ENCODE peak calls at places on chromosomes 12 and 14, in ten cellular contexts. T, G, U, R, Y, M, P, X, V and W are unnamed samples.

GRCh38 chr12:32270818-32271710 is 128.3 kb upstream of the FGD4 start:
- DNase-seq in R (no peak), X (no peak), P (no peak), U (no peak), Y (peak; percentile 74), G (peak; percentile 33), V (peak; percentile 62), M (no peak), T (no peak), W (no peak)

GRCh38 chr12:119594772-119595445 is 1.3 kb downstream of the TMEM233 start:
- DNase-seq in R (no peak), Y (no peak), U (no peak), V (no peak), X (no peak), P (no peak), M (no peak), G (no peak), T (no peak), W (no peak)

GRCh38 chr12:90593596-90594290 is 361.2 kb downstream of the CCER1 start:
- DNase-seq in Y (no peak), V (peak; percentile 1), M (no peak), G (no peak), T (no peak), U (no peak), R (no peak), P (no peak), X (no peak), W (no peak)

GRCh38 chr14:45868377-45868776 is 615.4 kb upstream of the MIS18BP1 start:
- DNase-seq in G (no peak), Y (no peak), P (no peak), U (no peak), T (no peak), M (no peak), R (no peak), X (no peak), V (no peak), W (no peak)

GRCh38 chr12:122840580-122841513 is 5.6 kb downstream of the HIP1R start:
- DNase-seq in R (peak; percentile 27), P (no peak), V (no peak), Y (no peak), M (peak; percentile 33), U (no peak), X (no peak), T (no peak), G (no peak), W (no peak)

GRCh38 chr12:113403435-113404415 is at the start of gene SDS:
- DNase-seq in X (no peak), R (peak; percentile 80), T (peak; percentile 68), G (peak; percentile 80), P (peak; percentile 31), U (peak; percentile 16), Y (no peak), V (peak; percentile 24), M (no peak), W (no peak)

GRCh38 chr14:67768219-67768618 is 48.2 kb downstream of the ZFYVE26 start:
- DNase-seq in P (no peak), U (no peak), X (no peak), R (no peak), M (no peak), G (no peak), T (no peak), Y (no peak), V (no peak), W (no peak)

GRCh38 chr14:41607119-41607785 is 576 bp downstream of the LRFN5 start:
- DNase-seq in X (no peak), M (no peak), Y (no peak), U (no peak), V (no peak), P (no peak), R (no peak), T (peak; percentile 6), G (no peak), W (no peak)

GRCh38 chr14:101564819-101565698 is 3.8 kb downstream of the DIO3 start:
- DNase-seq in M (no peak), U (no peak), X (no peak), R (peak; percentile 4), G (no peak), Y (no peak), V (no peak), P (no peak), T (no peak), W (no peak)

GRCh38 chr12:56450241-56450640 is 1.0 kb upstream of the TIMELESS start:
- DNase-seq in U (no peak), T (no peak), V (no peak), M (no peak), X (no peak), R (no peak), P (no peak), G (no peak), Y (no peak), W (no peak)

GRCh38 chr14:38868415-38869290 is 234.4 kb downstream of the SEC23A start:
- DNase-seq in Y (no peak), V (no peak), R (no peak), G (peak; percentile 39), T (no peak), P (no peak), U (no peak), X (no peak), M (no peak), W (no peak)

GRCh38 chr14:100530270-100531072 is 56.7 kb downstream of the BEGAIN start:
- DNase-seq in X (no peak), U (no peak), M (no peak), Y (no peak), T (no peak), R (no peak), V (no peak), G (peak; percentile 1), P (no peak), W (no peak)

DNA sequence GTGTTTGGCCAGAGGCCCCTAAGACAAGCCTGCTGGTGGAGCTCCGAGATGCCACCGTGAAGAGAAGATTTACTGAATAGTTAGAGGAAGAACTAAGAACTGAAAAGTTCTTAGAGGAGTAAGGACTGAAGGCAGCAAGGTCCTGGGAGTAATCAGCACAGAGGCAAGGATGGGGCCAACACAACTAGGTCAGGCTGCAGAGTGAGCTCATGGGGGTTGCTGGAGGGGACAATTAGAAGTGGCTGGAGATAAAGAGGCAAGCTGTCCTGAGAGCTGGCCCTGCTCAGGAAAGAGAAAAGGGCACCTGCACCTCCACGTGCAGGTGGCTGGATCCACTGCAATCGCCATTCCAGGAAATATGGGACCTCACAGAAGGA is 52.7 kb downstream of the NFKBIA start:
- DNase-seq in U (no peak), V (no peak), X (no peak), G (no peak), T (no peak), R (no peak), Y (no peak), M (no peak), P (no peak), W (no peak)
- H3K4me3 ChIP-seq in U (no peak overlapping the region), V (no peak overlapping the region), X (no peak overlapping the region), G (no peak overlapping the region), T (no peak overlapping the region), R (no peak overlapping the region), Y (no peak overlapping the region), M (no peak overlapping the region), P (no peak overlapping the region), W (no peak overlapping the region)

GRCh38 chr14:74239848-74240793 is 872 bp downstream of the VSX2 start:
- DNase-seq in X (no peak), Y (no peak), M (no peak), P (no peak), V (no peak), T (no peak), R (no peak), G (no peak), U (no peak), W (no peak)

GRCh38 chr14:74235017-74235416 is 4.2 kb upstream of the VSX2 start:
- DNase-seq in P (no peak), R (no peak), Y (no peak), U (no peak), X (no peak), T (no peak), M (no peak), G (no peak), V (no peak), W (no peak)

GRCh38 chr14:74238974-74239847 is at the start of gene VSX2:
- DNase-seq in U (no peak), Y (no peak), T (no peak), M (no peak), R (no peak), X (no peak), G (no peak), P (no peak), V (no peak), W (no peak)

GRCh38 chr14:74240794-74241610 is 1.8 kb downstream of the VSX2 start:
- DNase-seq in M (no peak), Y (no peak), X (no peak), P (no peak), G (no peak), T (no peak), U (no peak), R (no peak), V (no peak), W (no peak)

DNA sequence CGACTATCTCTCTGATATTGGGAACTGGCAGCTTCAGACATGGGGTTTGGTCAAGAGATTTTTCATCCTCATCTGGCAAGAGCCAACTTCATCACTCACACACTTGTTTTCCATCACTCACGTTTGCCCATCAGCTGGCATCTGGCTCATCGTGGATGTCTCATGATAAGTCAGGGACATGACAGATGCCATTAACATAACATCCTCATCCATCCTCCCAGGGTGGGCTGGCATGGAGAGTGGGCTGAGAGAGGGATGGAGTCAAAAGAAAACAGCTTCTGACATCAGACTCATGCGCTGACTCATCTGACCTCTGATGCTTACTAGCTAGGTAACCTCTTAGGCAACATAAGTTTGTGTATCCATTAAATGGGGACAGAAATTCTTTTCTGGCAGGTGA is 1.8 kb upstream of the VSX2 start:
- DNase-seq in G (no peak), U (no peak), X (no peak), V (no peak), T (no peak), P (no peak), M (no peak), Y (no peak), R (no peak), W (no peak)
- H3K27me3 ChIP-seq in G (peaks cover 42% of the 10 kb centered on the region), U (peaks cover 77% of the 10 kb centered on the region), X (peaks cover 25% of the 10 kb centered on the region), V (peaks cover 73% of the 10 kb centered on the region), T (peaks cover 6% of the 10 kb centered on the region), P (peaks cover 24% of the 10 kb centered on the region), M (peaks cover 30% of the 10 kb centered on the region), Y (peaks cover 59% of the 10 kb centered on the region), R (peaks cover 1% of the 10 kb centered on the region), W (peaks cover 47% of the 10 kb centered on the region)

GRCh38 chr12:104567832-104568490 is 111.2 kb downstream of the CHST11 start:
- DNase-seq in X (no peak), P (no peak), G (no peak), Y (no peak), T (no peak), M (no peak), R (no peak), V (no peak), U (no peak), W (no peak)
- H3K4me3 ChIP-seq in X (no peak overlapping the region), P (no peak overlapping the region), G (no peak overlapping the region), Y (no peak overlapping the region), T (no peak overlapping the region), M (no peak overlapping the region), R (no peak overlapping the region), V (no peak overlapping the region), U (no peak overlapping the region), W (no peak overlapping the region)

DNA sequence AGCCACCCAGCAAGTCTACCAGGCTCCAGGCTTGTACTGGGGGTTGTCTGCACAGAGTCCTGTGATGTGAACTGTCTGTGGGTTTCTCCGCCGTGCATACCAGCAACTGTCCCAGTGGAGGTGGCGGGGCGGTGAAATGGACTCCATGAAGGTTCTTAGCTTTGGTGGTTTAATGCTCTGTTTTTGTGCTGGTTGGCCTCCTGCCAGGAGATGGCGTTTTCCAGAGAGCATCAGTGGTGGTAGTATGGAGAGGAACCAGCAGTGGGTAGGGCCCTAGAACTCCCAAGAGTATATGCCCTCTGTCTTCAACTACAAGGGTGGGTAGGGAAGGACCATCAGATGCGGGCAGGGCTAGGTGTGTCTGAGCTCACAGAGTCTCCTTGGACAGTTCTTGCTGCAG is 303.8 kb downstream of the TMEM121 start:
- DNase-seq in V (no peak), P (no peak), T (no peak), Y (no peak), M (no peak), R (no peak), X (no peak), U (no peak), G (no peak), W (no peak)
- H3K27me3 ChIP-seq in V (no peaks in the 10 kb centered on the region), P (no peaks in the 10 kb centered on the region), T (no peaks in the 10 kb centered on the region), Y (no peaks in the 10 kb centered on the region), M (no peaks in the 10 kb centered on the region), R (no peaks in the 10 kb centered on the region), X (no peaks in the 10 kb centered on the region), U (no peaks in the 10 kb centered on the region), G (no peaks in the 10 kb centered on the region), W (no peaks in the 10 kb centered on the region)